ENCODE peak calls at places on chromosome X, in eight cellular contexts. I is endodermal cell, R is BJ, J is breast epithelium, K is IMR-90, P is ovary, O is fibroblast of mammary gland, H is brain microvascular endothelial cell. G is an unnamed sample.

GRCh38 chrX:39716802-39717540 is 380.8 kb downstream of the BCOR start:
- DNase-seq in O (no peak), P (no peak), I (no peak), H (no peak), J (no peak), R (no peak), K (no peak), G (no peak)

GRCh38 chrX:150080497-150080896 is 142.2 kb upstream of the EOLA2 start:
- DNase-seq in H (no peak), P (no peak), R (no peak), K (no peak), J (no peak), O (peak; percentile 22), I (no peak), G (no peak)

GRCh38 chrX:100872161-100872560 is 2.0 kb downstream of the NOX1 start:
- DNase-seq in K (peak; percentile 66), O (no peak), P (no peak), R (no peak), I (no peak), H (peak; percentile 17), J (no peak), G (no peak)

GRCh38 chrX:37302569-37302968 is 46.6 kb upstream of the PRRG1 start:
- DNase-seq in O (peak; percentile 5), I (peak; percentile 71), H (peak; percentile 11), P (no peak), J (no peak), K (peak; percentile 21), R (no peak), G (no peak)

GRCh38 chrX:20971250-20971649 is 403.0 kb upstream of the CNKSR2 start:
- DNase-seq in O (no peak), P (no peak), I (no peak), K (no peak), J (no peak), H (no peak), R (no peak), G (no peak)

GRCh38 chrX:127030011-127030738 is 210.6 kb downstream of the PRR32 start:
- DNase-seq in J (no peak), R (no peak), O (no peak), H (no peak), P (peak; percentile 32), I (no peak), K (no peak), G (no peak)

GRCh38 chrX:154002215-154002719 is 17.4 kb downstream of the IRAK1 start:
- DNase-seq in H (no peak), J (no peak), P (no peak), R (no peak), K (peak; percentile 61), O (peak; percentile 80), I (no peak), G (no peak)

GRCh38 chrX:50813843-50814661 is at the start of gene SHROOM4:
- DNase-seq in I (peak; percentile 82), H (peak; percentile 39), R (no peak), P (peak; percentile 24), K (peak; percentile 58), J (no peak), O (peak; percentile 48), G (no peak)

GRCh38 chrX:31717474-31717873 is 645.6 kb upstream of the FTHL17 start:
- DNase-seq in O (no peak), I (no peak), R (no peak), H (no peak), K (no peak), P (no peak), J (no peak), G (no peak)

GRCh38 chrX:120749141-120749846 is 119.4 kb upstream of the C1GALT1C1 start:
- DNase-seq in R (peak; percentile 41), P (no peak), J (no peak), I (no peak), K (no peak), O (no peak), H (no peak), G (no peak)

GRCh38 chrX:50903387-50904027 is 7.0 kb upstream of the BMP15 start:
- DNase-seq in R (no peak), H (peak; percentile 23), P (no peak), J (no peak), K (peak; percentile 26), I (peak; percentile 69), O (peak; percentile 38), G (peak; percentile 22)

GRCh38 chrX:151393514-151393913 is 3.5 kb upstream of the VMA21 start:
- DNase-seq in K (no peak), I (peak; percentile 72), J (no peak), H (no peak), R (no peak), P (no peak), O (no peak), G (no peak)

GRCh38 chrX:22963186-22963585 is 36.6 kb upstream of the DDX53 start:
- DNase-seq in R (no peak), H (no peak), P (no peak), O (peak; percentile 1), I (no peak), J (no peak), K (peak; percentile 34), G (no peak)

GRCh38 chrX:47540754-47541538 is 20.1 kb upstream of the ARAF start:
- DNase-seq in P (peak; percentile 85), R (peak; percentile 71), K (peak; percentile 92), O (peak; percentile 91), J (peak; percentile 67), H (peak; percentile 90), I (peak; percentile 85), G (peak; percentile 82)

GRCh38 chrX:68292471-68292870 is 140.8 kb downstream of the OPHN1 start:
- DNase-seq in J (no peak), P (no peak), H (no peak), K (peak; percentile 29), O (peak; percentile 22), R (no peak), I (peak; percentile 43), G (no peak)

GRCh38 chrX:23616361-23616760 is 50.9 kb upstream of the PRDX4 start:
- DNase-seq in I (no peak), P (no peak), K (peak; percentile 38), H (peak; percentile 5), R (no peak), O (peak; percentile 34), J (no peak), G (no peak)

GRCh38 chrX:12867746-12868145 is 874 bp downstream of the TLR7 start:
- DNase-seq in O (no peak), H (no peak), I (no peak), K (no peak), P (no peak), R (no peak), J (no peak), G (no peak)

GRCh38 chrX:69107747-69108410 is 57.4 kb downstream of the PJA1 start:
- DNase-seq in P (no peak), O (no peak), K (no peak), I (no peak), H (no peak), J (no peak), R (no peak), G (no peak)

GRCh38 chrX:100410083-100410590 is at the start of gene PCDH19:
- DNase-seq in J (no peak), I (peak; percentile 92), O (peak; percentile 57), R (no peak), K (peak; percentile 17), H (peak; percentile 12), P (peak; percentile 68), G (peak; percentile 8)

GRCh38 chrX:357035-357692 is 29.5 kb downstream of the PPP2R3B start:
- DNase-seq in J (no peak), R (no peak), K (no peak), I (no peak), P (no peak), H (no peak), O (no peak), G (no peak)

GRCh38 chrX:45719751-45720501 is 519.2 kb upstream of the DIPK2B start:
- DNase-seq in R (no peak), H (no peak), P (no peak), J (no peak), O (no peak), I (no peak), K (no peak), G (no peak)

GRCh38 chrX:67563469-67564448 is 19.9 kb downstream of the AR start:
- DNase-seq in P (peak; percentile 46), J (no peak), O (peak; percentile 51), R (no peak), K (peak; percentile 52), H (peak; percentile 58), I (no peak), G (no peak)

GRCh38 chrX:40931921-40932320 is 153.3 kb upstream of the USP9X start:
- DNase-seq in I (no peak), J (no peak), R (no peak), P (no peak), K (no peak), O (peak; percentile 30), H (no peak), G (no peak)

GRCh38 chrX:135437867-135438733 is 16.4 kb downstream of the SMIM10L2A start:
- DNase-seq in H (no peak), R (no peak), I (peak; percentile 79), K (no peak), J (no peak), O (no peak), P (peak; percentile 11), G (no peak)

GRCh38 chrX:70124678-70125077 is 8.6 kb upstream of the IGBP1 start:
- DNase-seq in I (no peak), O (no peak), P (no peak), R (no peak), H (no peak), K (no peak), J (no peak), G (no peak)

GRCh38 chrX:133374874-133375387 is 40.4 kb downstream of the GPC4 start:
- DNase-seq in I (no peak), H (no peak), R (no peak), O (no peak), K (no peak), J (no peak), P (no peak), G (no peak)
- H3K4me3 ChIP-seq in I (no peak overlapping the region), H (no peak overlapping the region), R (no peak overlapping the region), O (no peak overlapping the region), K (no peak overlapping the region), J (no peak overlapping the region), P (no peak overlapping the region), G (no peak overlapping the region)

DNA sequence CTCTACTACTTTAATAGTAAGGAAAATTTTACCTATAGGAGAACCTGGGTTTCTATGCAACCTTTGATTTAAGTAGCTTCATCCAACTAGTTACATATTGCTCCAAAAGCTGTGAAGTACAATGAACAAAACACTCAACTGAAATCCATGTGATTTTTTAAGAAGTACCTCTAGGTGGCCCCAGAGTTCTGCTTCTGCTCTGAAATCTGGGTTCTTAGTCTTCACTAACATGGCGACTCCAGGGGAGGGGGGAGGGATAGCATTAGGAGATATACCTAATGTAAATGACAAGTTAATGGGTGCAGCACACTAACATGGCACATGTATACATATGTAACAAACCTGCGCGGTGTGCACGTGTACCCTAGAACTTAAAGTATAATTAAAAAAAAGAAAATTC is 73.4 kb upstream of the MAGEB2 start:
- DNase-seq in I (peak; percentile 60), P (no peak), H (peak; percentile 34), K (peak; percentile 59), R (no peak), J (no peak), O (peak; percentile 50), G (no peak)
- TF ChIP-seq CTCF in I (peak; percentile 81), P (no peak), H (peak; percentile 49), K (peak; percentile 58), R (peak; percentile 34), J (peak; percentile 8), O (peak; percentile 45), G (peak; percentile 28)

GRCh38 chrX:107672955-107673378 is 44.7 kb downstream of the PRPS1 start:
- DNase-seq in P (peak; percentile 89), H (peak; percentile 80), I (peak; percentile 87), K (peak; percentile 56), O (peak; percentile 90), R (peak; percentile 5), J (peak; percentile 65), G (no peak)
- H3K4me3 ChIP-seq in P (no peak overlapping the region), H (no peak overlapping the region), I (no peak overlapping the region), K (no peak overlapping the region), O (no peak overlapping the region), R (no peak overlapping the region), J (no peak overlapping the region), G (no peak overlapping the region)

GRCh38 chrX:103157511-103158316 is 57.2 kb upstream of the BEX4 start:
- DNase-seq in J (no peak), O (peak; percentile 55), P (no peak), H (peak; percentile 29), K (peak; percentile 27), R (no peak), I (peak; percentile 62), G (peak; percentile 5)
- TF ChIP-seq CTCF in J (peak; percentile 14), O (peak; percentile 77), P (no peak), H (peak; percentile 76), K (peak; percentile 59), R (peak; percentile 64), I (peak; percentile 85), G (peak; percentile 67)

G was measured in astrocyte of the cerebellum.